ENCODE peak calls at places on chromosome 20, in nine cellular contexts. Z is CD4-positive, alpha-beta T cell; D is thoracic aorta; I is lung; A is HCT116; J is effector memory CD4-positive, alpha-beta T cell; M is left lung; E is heart left ventricle; B is fibroblast of lung. Q is an unnamed sample.
A peak's percentile ranks its signal among the peaks of the same experiment; 100 is the strongest.

GRCh38 chr20:18839507-18840247 is 26.1 kb downstream of the SCP2D1 start:
- DNase-seq in Z (no peak), J (no peak), A (no peak), M (no peak), D (no peak), I (no peak), E (no peak), B (no peak), Q (no peak)

GRCh38 chr20:10079964-10080363 is 45.2 kb downstream of the ANKEF1 start:
- DNase-seq in E (no peak), I (no peak), A (no peak), Z (no peak), B (peak; percentile 91), M (no peak), D (no peak), J (no peak), Q (no peak)

GRCh38 chr20:34377072-34377847 is 14.2 kb downstream of the ITCH start:
- DNase-seq in A (no peak), D (no peak), M (no peak), E (no peak), Z (no peak), J (no peak), B (no peak), I (no peak), Q (no peak)

GRCh38 chr20:46545077-46545826 is 5.2 kb downstream of the OCSTAMP start:
- DNase-seq in A (no peak), B (peak; percentile 75), D (no peak), Z (no peak), J (no peak), M (no peak), I (no peak), E (no peak), Q (no peak)

GRCh38 chr20:58927490-58928061 is 53.5 kb upstream of the NELFCD start:
- DNase-seq in E (no peak), M (no peak), Z (no peak), J (no peak), A (no peak), D (no peak), I (no peak), B (no peak), Q (no peak)

GRCh38 chr20:51930775-51931174 is 128.5 kb upstream of the SALL4 start:
- DNase-seq in Z (no peak), D (no peak), B (peak; percentile 72), E (peak; percentile 16), J (no peak), M (no peak), I (no peak), A (peak; percentile 6), Q (no peak)

GRCh38 chr20:47319517-47320252 is 36.8 kb downstream of the ZMYND8 start:
- DNase-seq in J (no peak), I (peak; percentile 88), Z (no peak), M (peak; percentile 72), A (peak; percentile 78), E (peak; percentile 57), B (peak; percentile 70), D (no peak), Q (no peak)

GRCh38 chr20:16405254-16405653 is 168.0 kb downstream of the KIF16B start:
- DNase-seq in J (no peak), B (no peak), M (no peak), Z (no peak), A (no peak), E (no peak), I (no peak), D (no peak), Q (no peak)

DNA sequence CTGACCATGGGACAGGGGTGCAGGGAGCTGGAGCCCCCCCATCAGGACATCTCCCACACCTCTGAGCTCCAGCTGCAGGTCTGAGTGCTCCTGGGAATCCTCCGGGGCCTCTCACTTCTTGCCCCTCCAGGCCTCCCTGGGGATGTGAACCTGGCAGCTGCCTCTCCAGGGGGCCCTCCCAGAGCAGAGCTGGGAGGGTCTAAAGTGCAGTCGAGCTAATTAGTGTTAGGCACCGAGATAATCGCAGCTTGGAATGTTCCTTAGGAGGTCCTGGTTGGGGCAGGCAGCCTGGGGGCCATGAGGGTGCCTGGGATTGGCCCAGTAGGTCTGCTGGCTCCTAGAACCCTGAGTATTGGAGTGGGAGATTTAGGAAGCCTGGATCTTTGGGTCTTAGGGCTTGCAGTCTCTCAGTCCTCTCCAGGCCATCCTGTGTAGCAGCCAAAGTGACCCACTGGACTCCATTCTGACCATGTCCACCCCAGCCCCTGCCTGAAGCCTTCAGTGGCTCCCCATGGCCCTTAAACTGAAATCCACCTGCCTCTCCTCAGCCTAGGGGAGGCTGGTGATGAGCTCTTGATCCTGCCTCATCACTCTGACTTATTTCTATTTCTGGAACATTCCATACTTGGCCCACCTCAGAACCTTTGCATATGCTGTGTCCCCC is 26.0 kb downstream of the CEBPB start:
- DNase-seq in Z (no peak), I (no peak), B (no peak), E (no peak), J (no peak), D (no peak), A (no peak), M (no peak), Q (no peak)
- H3K9me3 ChIP-seq in Z (no peaks in the 10 kb centered on the region), I (peaks cover 1% of the 10 kb centered on the region), B (no peaks in the 10 kb centered on the region), E (no peaks in the 10 kb centered on the region), J (no peaks in the 10 kb centered on the region), D (no peaks in the 10 kb centered on the region), A (no peaks in the 10 kb centered on the region), M (peaks cover 3% of the 10 kb centered on the region), Q (no peaks in the 10 kb centered on the region)

GRCh38 chr20:60695223-60695622 is 556.8 kb upstream of the CDH4 start:
- DNase-seq in A (no peak), M (no peak), Z (no peak), D (no peak), E (no peak), J (no peak), I (no peak), B (peak; percentile 89), Q (no peak)

GRCh38 chr20:60693513-60694133 is 558.4 kb upstream of the CDH4 start:
- DNase-seq in A (no peak), J (no peak), M (no peak), I (no peak), Z (no peak), B (no peak), D (no peak), E (no peak), Q (no peak)

GRCh38 chr20:60687213-60687612 is 564.8 kb upstream of the CDH4 start:
- DNase-seq in M (no peak), E (no peak), B (no peak), Z (no peak), D (no peak), A (no peak), I (no peak), J (no peak), Q (no peak)

GRCh38 chr20:60694763-60695162 is 557.3 kb upstream of the CDH4 start:
- DNase-seq in B (peak; percentile 5), E (no peak), A (no peak), I (no peak), Z (no peak), M (no peak), D (no peak), J (no peak), Q (no peak)

GRCh38 chr20:60691966-60692615 is 560.0 kb upstream of the CDH4 start:
- DNase-seq in J (no peak), I (no peak), A (no peak), Z (no peak), D (no peak), M (no peak), E (no peak), B (no peak), Q (no peak)
- H3K9me3 ChIP-seq in J (no peaks in the 10 kb centered on the region), I (peaks cover under 1% of the 10 kb centered on the region), A (peaks cover 23% of the 10 kb centered on the region), Z (no peaks in the 10 kb centered on the region), D (no peaks in the 10 kb centered on the region), M (no peaks in the 10 kb centered on the region), E (no peaks in the 10 kb centered on the region), B (no peaks in the 10 kb centered on the region), Q (no peaks in the 10 kb centered on the region)

GRCh38 chr20:50550531-50550930 is 40.3 kb downstream of the PTPN1 start:
- DNase-seq in M (no peak), J (no peak), B (no peak), D (no peak), A (no peak), E (no peak), Z (no peak), I (no peak), Q (no peak)

GRCh38 chr20:50547956-50548355 is 37.8 kb downstream of the PTPN1 start:
- DNase-seq in I (no peak), M (no peak), B (no peak), A (no peak), D (no peak), E (no peak), J (no peak), Z (no peak), Q (no peak)

GRCh38 chr20:50552979-50553378 is 42.8 kb downstream of the PTPN1 start:
- DNase-seq in I (no peak), D (no peak), Z (no peak), M (no peak), J (no peak), E (no peak), A (no peak), B (no peak), Q (no peak)

GRCh38 chr20:50548396-50548795 is 38.2 kb downstream of the PTPN1 start:
- DNase-seq in A (no peak), B (no peak), D (no peak), I (peak; percentile 38), M (no peak), E (no peak), Z (no peak), J (no peak), Q (no peak)

GRCh38 chr20:50551288-50551687 is 41.1 kb downstream of the PTPN1 start:
- DNase-seq in Z (no peak), D (no peak), J (no peak), E (no peak), I (no peak), M (no peak), A (no peak), B (no peak), Q (no peak)
- H3K9me3 ChIP-seq in Z (no peaks in the 10 kb centered on the region), D (no peaks in the 10 kb centered on the region), J (no peaks in the 10 kb centered on the region), E (no peaks in the 10 kb centered on the region), I (no peaks in the 10 kb centered on the region), M (no peaks in the 10 kb centered on the region), A (no peaks in the 10 kb centered on the region), B (no peaks in the 10 kb centered on the region), Q (no peaks in the 10 kb centered on the region)

GRCh38 chr20:56178219-56178618 is 70.3 kb upstream of the MC3R start:
- DNase-seq in M (no peak), B (no peak), E (no peak), Z (no peak), J (no peak), A (no peak), D (no peak), I (no peak), Q (no peak)

GRCh38 chr20:56179051-56179450 is 69.5 kb upstream of the MC3R start:
- DNase-seq in B (no peak), D (no peak), A (no peak), J (no peak), E (no peak), M (no peak), Z (no peak), I (no peak), Q (no peak)

GRCh38 chr20:56174416-56174815 is 74.1 kb upstream of the MC3R start:
- DNase-seq in Z (no peak), A (no peak), E (no peak), M (no peak), I (no peak), B (no peak), J (no peak), D (no peak), Q (no peak)

GRCh38 chr20:56171087-56172012 is 77.2 kb upstream of the MC3R start:
- DNase-seq in J (no peak), M (no peak), B (no peak), I (no peak), Z (no peak), E (no peak), A (no peak), D (no peak), Q (no peak)

DNA sequence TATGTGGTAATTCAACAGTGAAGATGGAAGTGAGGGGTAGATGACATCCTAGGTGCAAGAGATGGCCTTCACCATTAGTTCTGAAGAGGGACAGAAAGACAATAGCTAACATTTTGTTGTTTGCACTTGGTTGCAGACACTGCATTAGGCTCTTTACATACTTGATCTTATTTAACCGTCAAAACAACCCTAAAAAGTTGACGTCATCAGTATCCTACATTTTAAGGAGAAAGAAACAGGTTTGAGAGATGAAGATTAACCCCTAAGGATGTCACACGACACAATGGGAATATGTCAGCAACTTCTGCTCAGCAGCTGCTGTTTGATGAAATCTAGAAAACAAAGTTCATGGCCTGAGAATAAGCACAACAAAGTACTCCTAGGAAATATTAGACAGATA is 72.6 kb upstream of the MC3R start:
- DNase-seq in Z (no peak), E (no peak), I (no peak), D (no peak), J (no peak), B (no peak), M (no peak), A (no peak), Q (no peak)
- H3K9me3 ChIP-seq in Z (no peaks in the 10 kb centered on the region), E (no peaks in the 10 kb centered on the region), I (peaks cover 3% of the 10 kb centered on the region), D (no peaks in the 10 kb centered on the region), J (no peaks in the 10 kb centered on the region), B (no peaks in the 10 kb centered on the region), M (no peaks in the 10 kb centered on the region), A (peaks cover 3% of the 10 kb centered on the region), Q (no peaks in the 10 kb centered on the region)

Q was measured in CD4-positive, CD25-positive, alpha-beta regulatory T cell.